ENCODE peak calls at places on chromosomes 7 and 10, in five cellular contexts. Q, D, W, J and V are unnamed samples.

GRCh38 chr10:60430017-60430416 is 40.3 kb upstream of the ANK3 start:
- DNase-seq in Q (no peak), W (no peak), D (no peak), J (no peak), V (no peak)

GRCh38 chr7:148963583-148964509 is 64.5 kb downstream of the PDIA4 start:
- DNase-seq in Q (no peak), W (peak; percentile 47), D (no peak), J (no peak), V (no peak)

GRCh38 chr7:42573904-42574692 is 337.1 kb upstream of the GLI3 start:
- DNase-seq in D (no peak), W (no peak), Q (no peak), J (no peak), V (no peak)

GRCh38 chr10:91206427-91206826 is 14.0 kb upstream of the PCGF5 start:
- DNase-seq in W (no peak), Q (no peak), D (no peak), J (no peak), V (no peak)

GRCh38 chr7:147774461-147774860 is 816.1 kb upstream of the C7orf33 start:
- DNase-seq in J (no peak), D (no peak), W (no peak), Q (no peak), V (no peak)

GRCh38 chr7:45123913-45124312 is 12.4 kb upstream of the TBRG4 start:
- DNase-seq in D (no peak), Q (no peak), J (no peak), W (no peak), V (no peak)

GRCh38 chr7:102286237-102287081 is at the start of gene SH2B2:
- DNase-seq in D (peak; percentile 82), W (peak; percentile 70), Q (peak; percentile 86), J (peak; percentile 84), V (no peak)

GRCh38 chr10:34768261-34768971 is 46.7 kb downstream of the PARD3 start:
- DNase-seq in W (peak; percentile 87), Q (no peak), J (peak; percentile 89), D (peak; percentile 55), V (no peak)

GRCh38 chr10:92142949-92143348 is 147.9 kb downstream of the CPEB3 start:
- DNase-seq in J (no peak), D (no peak), Q (peak; percentile 32), W (no peak), V (no peak)

GRCh38 chr10:87915406-87915805 is 52.0 kb downstream of the PTEN start:
- DNase-seq in J (no peak), Q (no peak), W (no peak), D (no peak), V (no peak)

GRCh38 chr7:55183897-55184296 is 165.1 kb downstream of the EGFR start:
- DNase-seq in Q (no peak), J (no peak), W (no peak), D (no peak), V (no peak)

GRCh38 chr7:27300401-27300800 is 57.8 kb downstream of the EVX1 start:
- DNase-seq in W (no peak), Q (no peak), D (no peak), J (no peak), V (no peak)

DNA sequence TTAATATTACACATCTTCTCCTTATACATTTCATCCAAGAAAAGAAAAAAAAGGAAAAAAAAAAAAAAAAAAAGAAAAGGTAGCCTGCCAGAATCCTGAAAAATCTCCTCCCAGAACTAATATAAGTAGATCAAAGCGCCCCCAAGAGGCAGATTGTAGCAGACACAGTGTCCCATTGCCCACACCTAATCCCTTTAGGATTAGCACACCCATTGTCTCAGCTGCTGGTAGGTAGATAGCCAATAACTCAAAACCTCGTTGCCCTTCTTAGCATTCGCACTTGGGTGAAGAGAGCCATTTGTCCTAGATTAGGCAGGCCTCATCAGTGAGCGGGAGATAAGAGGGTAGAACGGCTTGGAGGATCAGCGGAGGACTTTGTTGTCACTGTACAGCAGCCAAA is 100.2 kb upstream of the SORCS1 start:
- DNase-seq in W (no peak), J (no peak), D (no peak), Q (peak; percentile 4), V (no peak)
- TF ChIP-seq CTCF in W (no peak), J (no peak), D (no peak), Q (no peak), V (no peak)

GRCh38 chr7:64180989-64181388 is 26.0 kb upstream of the ZNF735 start:
- DNase-seq in W (no peak), D (no peak), Q (no peak), J (no peak), V (no peak)
- TF ChIP-seq CTCF in W (no peak), D (no peak), Q (no peak), J (no peak), V (no peak)

DNA sequence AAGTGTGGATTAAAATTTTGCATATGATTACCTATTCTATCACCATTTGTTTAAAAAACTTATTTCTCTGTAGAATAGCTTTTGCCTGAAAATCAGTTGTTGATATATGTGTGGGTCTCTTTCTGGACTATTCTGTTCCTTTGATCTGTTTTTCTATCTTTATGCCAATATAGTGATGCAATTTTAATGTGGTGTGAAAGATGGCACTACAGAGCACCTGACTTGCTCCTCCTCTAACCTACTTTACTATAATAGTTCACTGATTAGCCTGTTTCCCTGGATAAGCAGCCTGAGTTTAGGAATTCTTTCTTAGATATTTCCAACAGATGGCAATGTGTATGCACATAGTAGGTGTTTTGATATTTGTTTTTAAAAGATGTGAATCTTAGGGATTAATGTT is 294.5 kb downstream of the AUTS2 start:
- DNase-seq in W (no peak), Q (no peak), D (no peak), J (no peak), V (no peak)
- TF ChIP-seq CTCF in W (no peak), Q (no peak), D (no peak), J (no peak), V (no peak)

GRCh38 chr7:80151274-80151665 is 16.6 kb downstream of the GNAI1 start:
- DNase-seq in W (no peak), D (no peak), J (no peak), Q (no peak), V (no peak)
- TF ChIP-seq CTCF in W (no peak), D (no peak), J (no peak), Q (no peak), V (no peak)

GRCh38 chr7:91054374-91054773 is 209.9 kb upstream of the FZD1 start:
- DNase-seq in W (no peak), J (no peak), Q (no peak), D (no peak), V (no peak)

GRCh38 chr7:91051966-91052365 is 212.3 kb upstream of the FZD1 start:
- DNase-seq in Q (no peak), W (no peak), D (no peak), J (no peak), V (no peak)

GRCh38 chr7:91050677-91051076 is 213.6 kb upstream of the FZD1 start:
- DNase-seq in Q (peak; percentile 41), D (no peak), W (no peak), J (no peak), V (no peak)

DNA sequence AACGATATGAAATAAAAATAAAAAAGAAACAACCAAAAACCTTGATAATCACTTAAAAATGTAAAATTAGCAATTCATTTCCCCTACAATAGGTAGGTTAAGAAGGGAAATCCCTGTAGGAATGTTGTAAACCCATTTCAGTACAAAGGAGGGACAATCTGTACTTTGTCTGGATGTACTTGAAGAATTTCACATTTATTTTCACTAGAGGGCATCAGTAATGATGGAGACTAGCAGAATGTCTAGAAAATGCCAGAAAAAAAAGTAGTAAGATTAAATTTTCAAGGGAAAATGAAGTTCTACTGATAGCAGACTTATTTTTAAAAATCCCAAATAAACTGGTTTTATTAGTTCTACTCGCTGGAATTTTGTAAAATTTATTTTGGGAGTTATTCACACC is 209.0 kb upstream of the FZD1 start:
- DNase-seq in D (no peak), J (no peak), Q (no peak), W (no peak), V (no peak)
- TF ChIP-seq CTCF in D (peak; percentile 11), J (no peak), Q (no peak), W (no peak), V (peak; percentile 40)

GRCh38 chr7:141028767-141029166 is 14.0 kb upstream of the MRPS33 start:
- DNase-seq in Q (no peak), J (no peak), D (no peak), W (no peak), V (no peak)

GRCh38 chr7:141023305-141023704 is 8.6 kb upstream of the MRPS33 start:
- DNase-seq in D (no peak), J (no peak), Q (no peak), W (no peak), V (no peak)

GRCh38 chr7:141024668-141025067 is 9.9 kb upstream of the MRPS33 start:
- DNase-seq in J (no peak), Q (no peak), D (no peak), W (no peak), V (no peak)

DNA sequence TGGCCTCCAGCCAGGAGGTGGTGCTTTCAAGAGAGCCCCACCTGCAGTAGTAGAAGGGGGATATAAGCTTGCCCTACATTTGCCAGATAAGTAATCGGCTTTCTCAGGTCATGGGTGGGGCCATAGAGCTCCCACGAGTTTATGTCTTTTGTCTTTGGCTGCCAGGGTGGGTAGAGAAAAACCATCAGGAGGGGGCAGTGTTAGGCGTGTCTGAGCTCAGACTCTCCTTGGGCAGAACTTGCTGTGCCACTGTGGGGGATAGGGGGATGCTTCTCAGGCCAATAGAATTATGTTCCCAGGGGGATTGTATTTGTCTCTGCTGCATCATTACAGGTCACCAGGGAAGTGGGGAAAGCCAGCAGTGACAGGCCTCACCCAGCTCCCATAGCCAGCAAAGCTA is 12.3 kb upstream of the MRPS33 start:
- DNase-seq in Q (no peak), W (no peak), D (no peak), J (no peak), V (no peak)
- TF ChIP-seq CTCF in Q (no peak), W (no peak), D (no peak), J (no peak), V (no peak)

DNA sequence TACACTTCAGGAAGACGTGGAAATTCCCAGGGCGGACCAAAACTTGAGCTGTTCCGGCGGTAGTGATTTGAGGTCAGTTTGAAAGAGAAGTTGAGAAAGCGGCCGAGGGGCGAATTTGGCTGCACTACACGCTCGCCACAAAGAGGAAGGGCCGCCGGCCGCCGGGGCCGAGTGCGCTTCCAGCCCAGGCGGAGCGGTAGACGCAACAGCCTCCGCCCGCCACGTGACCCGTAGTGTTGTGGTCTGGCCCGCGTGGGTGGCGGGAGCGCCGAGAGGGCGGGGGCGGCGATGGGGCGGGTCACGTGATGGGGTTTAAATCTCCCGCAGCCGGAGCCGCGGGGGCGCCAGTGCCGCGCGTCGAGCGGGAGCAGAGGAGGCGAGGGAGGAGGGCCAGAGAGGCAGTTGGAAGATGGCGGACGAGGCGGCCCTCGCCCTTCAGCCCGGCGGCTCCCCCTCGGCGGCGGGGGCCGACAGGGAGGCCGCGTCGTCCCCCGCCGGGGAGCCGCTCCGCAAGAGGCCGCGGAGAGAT is at the start of gene SIRT1:
- DNase-seq in J (peak; percentile 98), D (peak; percentile 97), W (peak; percentile 98), Q (peak; percentile 92), V (peak; percentile 99)
- TF ChIP-seq CTCF in J (no peak), D (no peak), W (no peak), Q (peak; percentile 1), V (no peak)

DNA sequence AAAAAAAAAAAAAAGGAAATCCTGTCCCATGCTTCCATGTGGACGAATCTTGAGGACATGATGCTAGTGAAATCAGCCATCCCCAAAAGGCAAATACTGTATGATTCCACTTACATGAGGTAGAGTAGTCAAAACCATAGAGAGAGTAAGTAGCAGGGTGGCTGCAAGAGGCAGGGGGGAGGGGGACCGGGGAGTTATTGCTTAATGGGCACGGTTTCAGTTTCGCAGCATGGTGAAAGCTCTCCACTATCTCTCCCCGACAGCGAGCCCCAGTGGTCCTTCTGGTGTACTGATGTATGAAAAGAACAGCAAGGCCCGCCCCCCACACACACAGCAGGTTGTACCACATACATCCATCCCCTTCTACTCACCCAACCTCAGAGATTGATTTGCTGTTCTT is 32.8 kb downstream of the NOD1 start:
- DNase-seq in Q (peak; percentile 84), W (peak; percentile 58), J (peak; percentile 81), D (peak; percentile 82), V (no peak)
- TF ChIP-seq CTCF in Q (peak; percentile 39), W (no peak), J (no peak), D (peak; percentile 39), V (no peak)